ENCODE peak calls at places on chromosomes 5 and 9, in seven cellular contexts. W is T47D, Z is hepatic stellate cell, M is T-helper 1 cell, D is hepatocyte, E is RWPE1, N is right atrium auricular region. H is an unnamed sample.

GRCh38 chr5:139058121-139058520 is 140.0 kb downstream of the SIL1 start:
- DNase-seq in D (no peak), E (no peak), N (no peak), Z (peak; percentile 13), W (no peak), M (no peak), H (no peak)

GRCh38 chr9:134835987-134836386 is 44.6 kb upstream of the FCN2 start:
- DNase-seq in Z (no peak), E (no peak), N (no peak), D (no peak), W (no peak), M (no peak), H (no peak)

GRCh38 chr5:179825655-179826182 is 5.0 kb downstream of the SQSTM1 start:
- DNase-seq in E (no peak), N (no peak), M (no peak), Z (no peak), D (no peak), W (no peak), H (no peak)

GRCh38 chr5:141412853-141413539 is at the start of gene PCDHGA10:
- DNase-seq in W (peak; percentile 93), N (no peak), M (no peak), Z (peak; percentile 78), E (peak; percentile 29), D (peak; percentile 74), H (no peak)

GRCh38 chr5:171984748-171985419 is 21.6 kb downstream of the FBXW11 start:
- DNase-seq in N (no peak), D (no peak), M (no peak), E (peak; percentile 18), W (no peak), Z (peak; percentile 67), H (no peak)

GRCh38 chr5:106545325-106545724 is 1125.4 kb downstream of the EFNA5 start:
- DNase-seq in W (no peak), D (no peak), M (no peak), E (no peak), Z (no peak), N (no peak), H (no peak)

GRCh38 chr9:135400496-135400895 is 79.1 kb upstream of the PPP1R26 start:
- DNase-seq in W (no peak), N (no peak), E (no peak), D (no peak), Z (no peak), M (no peak), H (no peak)

GRCh38 chr5:102823441-102823874 is 68.4 kb downstream of the PAM start:
- DNase-seq in W (no peak), M (no peak), D (peak; percentile 10), Z (no peak), E (no peak), N (no peak), H (no peak)

GRCh38 chr5:135482383-135482933 is 30.3 kb upstream of the TIFAB start:
- DNase-seq in D (no peak), M (no peak), Z (no peak), W (no peak), N (no peak), E (no peak), H (peak; percentile 82)

GRCh38 chr5:17157916-17158529 is 59.4 kb upstream of the BASP1 start:
- DNase-seq in E (no peak), M (no peak), Z (peak; percentile 75), N (no peak), D (peak; percentile 74), W (no peak), H (no peak)

GRCh38 chr5:172902497-172903472 is 56.4 kb upstream of the RPL26L1 start:
- DNase-seq in W (peak; percentile 87), D (peak; percentile 89), Z (peak; percentile 93), E (peak; percentile 45), N (peak; percentile 84), M (no peak), H (peak; percentile 29)

GRCh38 chr9:36866840-36867239 is 167.2 kb downstream of the PAX5 start:
- DNase-seq in M (no peak), D (no peak), Z (no peak), W (no peak), E (no peak), N (no peak), H (no peak)

GRCh38 chr5:16304846-16305245 is 125.3 kb upstream of the MARCHF11 start:
- DNase-seq in M (no peak), N (no peak), W (no peak), D (no peak), Z (no peak), E (no peak), H (no peak)

GRCh38 chr5:152437861-152438260 is 32.8 kb upstream of the NMUR2 start:
- DNase-seq in W (no peak), N (no peak), M (no peak), Z (no peak), E (no peak), D (no peak), H (no peak)

GRCh38 chr5:31435730-31436129 is 96.2 kb downstream of the DROSHA start:
- DNase-seq in Z (no peak), D (no peak), W (no peak), M (no peak), N (no peak), E (no peak), H (no peak)

GRCh38 chr5:179371123-179371515 is 25.9 kb upstream of the ADAMTS2 start:
- DNase-seq in Z (no peak), W (no peak), E (no peak), D (no peak), M (no peak), N (no peak), H (no peak)

GRCh38 chr5:57509501-57510260 is 27.1 kb upstream of the ACTBL2 start:
- DNase-seq in W (no peak), M (no peak), N (no peak), Z (no peak), D (no peak), E (no peak), H (no peak)

GRCh38 chr9:115396071-115396529 is 278.1 kb upstream of the TNC start:
- DNase-seq in E (no peak), M (no peak), W (no peak), D (no peak), Z (no peak), N (no peak), H (no peak)

GRCh38 chr5:22649076-22649475 is 204.1 kb downstream of the CDH12 start:
- DNase-seq in M (no peak), E (peak; percentile 1), W (peak; percentile 31), D (no peak), N (no peak), Z (no peak), H (no peak)

GRCh38 chr5:123549256-123549904 is 37.4 kb downstream of the CSNK1G3 start:
- DNase-seq in D (no peak), E (no peak), N (no peak), Z (no peak), M (peak; percentile 37), W (no peak), H (no peak)

GRCh38 chr9:110076894-110077725 is 130.8 kb downstream of the C9orf152 start:
- DNase-seq in Z (peak; percentile 48), N (no peak), D (no peak), W (no peak), M (no peak), E (peak; percentile 55), H (no peak)

GRCh38 chr9:132965478-132965877 is 13.0 kb upstream of the GFI1B start:
- DNase-seq in N (no peak), Z (no peak), W (no peak), E (no peak), D (no peak), M (no peak), H (no peak)

GRCh38 chr9:127347831-127348699 is 48.9 kb upstream of the SLC2A8 start:
- DNase-seq in D (peak; percentile 39), N (no peak), W (peak; percentile 58), M (no peak), Z (peak; percentile 64), E (peak; percentile 59), H (peak; percentile 30)

GRCh38 chr9:124270504-124271335 is 13.0 kb downstream of the NEK6 start:
- DNase-seq in D (no peak), E (no peak), W (peak; percentile 94), N (no peak), M (no peak), Z (no peak), H (no peak)

GRCh38 chr9:34809504-34810186 is 99.7 kb upstream of the CCL21 start:
- DNase-seq in Z (peak; percentile 5), D (peak; percentile 37), N (no peak), E (peak; percentile 49), M (no peak), W (no peak), H (no peak)

GRCh38 chr9:14780251-14780650 is 57.7 kb upstream of the CER1 start:
- DNase-seq in Z (no peak), M (no peak), E (no peak), W (no peak), D (no peak), N (no peak), H (no peak)

GRCh38 chr5:94540856-94541494 is 77.4 kb downstream of the KIAA0825 start:
- DNase-seq in E (no peak), N (no peak), W (peak; percentile 28), D (no peak), Z (no peak), M (no peak), H (no peak)

GRCh38 chr9:109121218-109121796 is 1.6 kb upstream of the TMEM245 start:
- DNase-seq in N (no peak), D (no peak), M (no peak), E (no peak), Z (no peak), W (no peak), H (no peak)